ENCODE peak calls at places on chromosomes 5 and 9, in six cellular contexts. R is SK-N-SH, N is fibroblast of lung, M is nephron progenitor cell, C is mesothelial cell of epicardium, Q is cardiac fibroblast. D is an unnamed sample.

GRCh38 chr9:134169166-134169565 is 4.8 kb upstream of the RNU6ATAC start:
- DNase-seq in R (no peak), N (no peak), Q (no peak), C (no peak), M (no peak), D (no peak)

GRCh38 chr5:132496631-132497487 is 6.3 kb upstream of the IRF1 start:
- DNase-seq in R (peak), Q (peak), M (peak), N (peak), C (peak), D (peak)

GRCh38 chr5:60161340-60161934 is 267.9 kb upstream of the PDE4D start:
- DNase-seq in R (peak), C (no peak), M (no peak), N (peak), Q (peak), D (no peak)

GRCh38 chr5:76204191-76204590 is 121.0 kb downstream of the SV2C start:
- DNase-seq in Q (no peak), N (no peak), R (no peak), C (no peak), M (no peak), D (no peak)

GRCh38 chr9:89592963-89593775 is 11.6 kb upstream of the GADD45G start:
- DNase-seq in C (no peak), N (peak), M (peak), Q (no peak), R (no peak), D (no peak)

GRCh38 chr9:85973238-85973637 is 32.3 kb downstream of the NAA35 start:
- DNase-seq in M (no peak), R (no peak), N (no peak), Q (no peak), C (no peak), D (no peak)

GRCh38 chr5:135466178-135467050 is 14.3 kb upstream of the TIFAB start:
- DNase-seq in Q (peak), N (peak), C (peak), M (peak), R (peak), D (peak)

GRCh38 chr5:36494756-36495637 is 111.4 kb upstream of the SLC1A3 start:
- DNase-seq in Q (peak), C (peak), N (peak), R (no peak), M (no peak), D (no peak)

GRCh38 chr5:35963381-35963843 is 25.0 kb upstream of the CAPSL start:
- DNase-seq in N (no peak), M (peak), Q (peak), R (peak), C (no peak), D (no peak)

GRCh38 chr5:154370730-154371334 is 75.0 kb upstream of the SAP30L start:
- DNase-seq in N (peak), Q (no peak), C (no peak), R (no peak), M (no peak), D (no peak)

GRCh38 chr5:103114440-103114839 is 5.5 kb downstream of the GIN1 start:
- DNase-seq in N (peak), C (no peak), Q (no peak), R (no peak), M (no peak), D (no peak)

GRCh38 chr9:133246507-133247390 is 28.3 kb downstream of the ABO start:
- DNase-seq in N (no peak), C (no peak), M (no peak), Q (no peak), R (peak), D (no peak)

GRCh38 chr5:104179057-104179456 is 616.5 kb upstream of the NUDT12 start:
- DNase-seq in M (peak), C (no peak), N (peak), R (peak), Q (peak), D (no peak)

GRCh38 chr5:173969167-173970049 is 19.6 kb upstream of the C5orf47 start:
- DNase-seq in N (peak), M (no peak), Q (peak), R (no peak), C (no peak), D (no peak)

GRCh38 chr5:149618581-149619248 is 37.4 kb downstream of the ARHGEF37 start:
- DNase-seq in R (peak), N (peak), Q (peak), M (peak), C (no peak), D (no peak)

GRCh38 chr5:165138261-165138660 is 1632.8 kb downstream of the MAT2B start:
- DNase-seq in M (no peak), C (no peak), R (no peak), Q (no peak), N (peak), D (no peak)

GRCh38 chr5:134435525-134435924 is 23.8 kb upstream of the CDKN2AIPNL start:
- DNase-seq in C (no peak), Q (peak), R (no peak), N (peak), M (no peak), D (no peak)

GRCh38 chr5:68320094-68320986 is 104.8 kb downstream of the PIK3R1 start:
- DNase-seq in M (no peak), Q (no peak), N (no peak), R (no peak), C (no peak), D (no peak)

GRCh38 chr5:95794070-95794516 is 28.4 kb downstream of the GLRX start:
- DNase-seq in C (no peak), M (no peak), Q (peak), R (no peak), N (peak), D (no peak)

GRCh38 chr5:31452314-31452713 is 79.6 kb downstream of the DROSHA start:
- DNase-seq in C (no peak), M (no peak), N (no peak), Q (no peak), R (no peak), D (no peak)

GRCh38 chr5:89301572-89302025 is 418.6 kb upstream of the MEF2C start:
- DNase-seq in Q (no peak), R (no peak), N (no peak), M (no peak), C (no peak), D (no peak)

GRCh38 chr9:21835111-21835510 is 32.7 kb downstream of the MTAP start:
- DNase-seq in C (no peak), M (no peak), N (peak), Q (no peak), R (no peak), D (no peak)

GRCh38 chr5:31361234-31361633 is 167.7 kb downstream of the CDH6 start:
- DNase-seq in C (no peak), N (peak), R (peak), M (no peak), Q (peak), D (no peak)

GRCh38 chr9:133429216-133429613 is 7.0 kb downstream of the ADAMTS13 start:
- DNase-seq in R (no peak), Q (no peak), C (no peak), N (no peak), M (no peak), D (no peak)

GRCh38 chr9:36486454-36486932 is 86.2 kb upstream of the MELK start:
- DNase-seq in C (peak), R (no peak), Q (peak), N (peak), M (peak), D (peak)

GRCh38 chr9:133762488-133763271 is 24.5 kb upstream of the SARDH start:
- DNase-seq in C (peak), Q (no peak), N (no peak), R (no peak), M (no peak), D (no peak)

GRCh38 chr5:139806111-139806510 is 10.5 kb downstream of the PSD2 start:
- DNase-seq in R (no peak), N (no peak), M (no peak), C (no peak), Q (no peak), D (no peak)

GRCh38 chr5:82808960-82809359 is 268.2 kb downstream of the TMEM167A start:
- DNase-seq in M (no peak), Q (peak), C (no peak), N (no peak), R (no peak), D (no peak)

GRCh38 chr9:22363421-22363887 is 83.2 kb upstream of the DMRTA1 start:
- DNase-seq in C (no peak), N (no peak), R (no peak), M (no peak), Q (no peak), D (no peak)

GRCh38 chr5:169296456-169297220 is 4.3 kb downstream of the SLIT3 start:
- DNase-seq in M (no peak), Q (peak), R (no peak), C (no peak), N (peak), D (no peak)

GRCh38 chr9:116482740-116483139 is 204.4 kb upstream of the TRIM32 start:
- DNase-seq in M (no peak), C (peak), Q (no peak), R (no peak), N (peak), D (no peak)

DNA sequence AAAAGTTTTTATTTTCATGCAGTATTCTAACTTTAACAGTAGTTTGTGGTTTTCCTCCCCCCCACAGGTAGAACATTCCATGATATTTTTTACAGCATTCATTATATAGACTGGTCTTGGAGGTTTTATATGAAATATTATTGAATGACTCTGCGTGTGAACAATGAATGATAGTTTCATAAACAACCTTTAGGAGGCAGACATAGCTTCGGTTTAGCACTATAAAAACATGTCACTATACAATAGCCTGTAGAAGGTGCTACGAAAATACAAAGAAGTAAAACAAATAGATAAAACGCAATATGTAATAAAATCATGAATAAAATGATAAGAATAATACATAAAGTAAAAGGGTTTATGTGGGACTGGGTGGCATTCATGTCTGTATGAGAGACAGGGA is 8.5 kb downstream of the KLF4 start:
- DNase-seq in N (no peak), Q (peak), R (no peak), M (no peak), C (no peak), D (no peak)
- TF ChIP-seq CTCF in N (no peak), Q (peak), R (peak), M (no peak), C (no peak), D (no peak)

DNA sequence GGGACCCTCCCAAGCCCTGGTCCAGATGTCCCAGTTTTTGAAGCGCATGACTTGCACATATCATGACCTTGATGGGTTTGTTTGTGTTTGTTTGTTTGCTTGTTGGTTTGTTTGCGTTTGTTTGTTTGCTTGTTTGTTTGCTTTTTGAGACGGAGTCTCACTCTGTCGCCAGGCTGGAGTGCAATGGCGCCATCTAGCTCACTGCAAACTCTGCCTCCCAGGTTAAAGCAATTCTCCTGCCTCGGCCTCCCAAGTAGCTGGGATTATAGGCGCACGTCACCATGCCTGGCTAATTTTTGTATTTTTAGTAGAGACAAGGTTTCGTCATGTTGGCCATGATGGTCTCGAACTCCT is 13.0 kb upstream of the UBAC1 start:
- DNase-seq in N (no peak), C (no peak), M (no peak), Q (no peak), R (no peak), D (no peak)
- TF ChIP-seq CTCF in N (no peak), C (no peak), M (no peak), Q (no peak), R (no peak), D (no peak)

GRCh38 chr5:72486371-72486770 is 20.8 kb downstream of the ZNF366 start:
- DNase-seq in C (no peak), M (no peak), N (peak), R (no peak), Q (peak), D (no peak)

GRCh38 chr5:72482046-72482445 is 25.2 kb downstream of the ZNF366 start:
- DNase-seq in N (no peak), R (no peak), M (no peak), Q (no peak), C (no peak), D (no peak)

GRCh38 chr5:72487151-72487550 is 20.1 kb downstream of the ZNF366 start:
- DNase-seq in M (no peak), C (no peak), Q (no peak), N (no peak), R (no peak), D (no peak)

GRCh38 chr5:72480836-72481235 is 26.4 kb downstream of the ZNF366 start:
- DNase-seq in C (no peak), M (no peak), R (no peak), Q (no peak), N (no peak), D (no peak)

DNA sequence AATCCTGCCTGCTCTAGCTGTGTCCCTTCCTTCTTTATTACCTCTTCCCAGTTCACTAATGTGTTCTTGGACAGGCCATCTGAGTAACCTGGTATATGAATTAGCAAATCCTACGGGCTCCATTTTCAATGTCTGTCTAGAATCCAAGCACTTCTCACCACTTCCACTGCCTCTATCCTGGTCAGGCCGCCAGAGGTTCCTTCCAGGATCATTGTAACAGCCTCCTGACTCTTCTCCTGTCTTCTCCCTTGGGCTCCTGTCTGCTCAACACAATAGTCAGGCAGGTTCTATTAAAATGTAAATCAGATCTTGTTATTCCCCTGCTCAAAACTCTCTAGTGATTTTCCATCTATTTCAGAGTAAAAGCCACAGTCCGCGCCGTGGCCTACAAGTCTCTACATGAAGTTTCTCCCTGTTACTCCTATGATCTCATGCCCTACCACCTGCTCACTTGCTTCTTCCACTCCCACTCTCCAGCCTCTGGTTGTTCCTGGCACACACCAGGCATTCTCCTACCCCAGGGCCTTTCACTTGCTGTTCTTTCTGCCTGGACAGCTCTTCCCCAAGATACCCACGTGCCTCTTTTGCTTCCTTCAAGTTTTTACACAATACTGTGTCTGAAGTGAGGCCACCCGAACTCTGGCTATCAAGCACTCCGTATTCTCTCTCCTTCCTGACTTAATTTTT is 21.7 kb downstream of the ZNF366 start:
- DNase-seq in C (no peak), N (no peak), M (no peak), R (no peak), Q (no peak), D (no peak)
- TF ChIP-seq CTCF in C (no peak), N (no peak), M (no peak), R (no peak), Q (no peak), D (no peak)

GRCh38 chr9:70340572-70340971 is 73.9 kb downstream of the KLF9 start:
- DNase-seq in R (peak), C (no peak), N (peak), Q (peak), M (no peak), D (no peak)
- TF ChIP-seq CTCF in R (peak), C (peak), N (no peak), Q (peak), M (peak), D (peak)

DNA sequence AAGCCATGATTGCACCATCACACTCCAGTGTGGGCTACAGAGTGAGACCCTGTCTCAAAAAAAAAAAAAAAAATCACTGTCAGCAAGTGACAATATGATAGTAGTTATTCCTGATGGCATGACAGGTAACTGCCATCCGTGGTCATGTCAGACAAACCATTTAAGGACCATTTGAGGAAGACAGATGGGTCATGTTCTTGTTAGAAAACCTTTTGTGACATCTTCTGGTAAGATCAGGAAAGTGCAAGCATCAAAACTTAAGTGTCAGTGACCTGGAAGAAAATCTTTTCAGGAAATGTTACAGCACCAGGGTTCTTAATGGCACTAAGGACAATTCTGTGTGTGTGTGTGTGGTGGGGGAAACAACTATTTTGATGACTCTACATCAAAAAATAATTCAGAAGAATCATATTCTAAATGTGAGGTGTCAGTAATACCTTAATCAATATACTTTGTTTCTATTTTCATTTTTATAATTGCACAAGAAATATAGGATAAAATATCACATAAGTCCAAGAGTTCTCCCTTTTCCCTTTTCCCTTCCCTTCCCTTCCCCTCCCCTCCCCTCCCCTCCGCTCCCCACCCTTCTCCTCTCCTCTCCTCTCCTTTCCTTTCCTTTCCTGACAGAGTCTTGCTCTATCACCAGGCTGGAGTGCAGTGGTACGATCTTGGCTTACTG is 17.8 kb downstream of the SLC38A9 start:
- DNase-seq in M (no peak), C (no peak), Q (peak), R (peak), N (peak), D (no peak)
- TF ChIP-seq CTCF in M (peak), C (no peak), Q (peak), R (peak), N (peak), D (no peak)

GRCh38 chr9:38392235-38393127 is at the start of gene ALDH1B1:
- DNase-seq in N (peak), Q (peak), R (peak), M (peak), C (peak), D (peak)

GRCh38 chr9:38391278-38392118 is 1.0 kb upstream of the ALDH1B1 start:
- DNase-seq in Q (no peak), M (no peak), C (no peak), R (no peak), N (no peak), D (no peak)

GRCh38 chr9:38394419-38394818 is 1.9 kb downstream of the ALDH1B1 start:
- DNase-seq in N (no peak), C (no peak), Q (no peak), R (no peak), M (no peak), D (no peak)

GRCh38 chr9:38390851-38391250 is 1.7 kb upstream of the ALDH1B1 start:
- DNase-seq in Q (no peak), C (no peak), R (no peak), N (no peak), M (no peak), D (no peak)

DNA sequence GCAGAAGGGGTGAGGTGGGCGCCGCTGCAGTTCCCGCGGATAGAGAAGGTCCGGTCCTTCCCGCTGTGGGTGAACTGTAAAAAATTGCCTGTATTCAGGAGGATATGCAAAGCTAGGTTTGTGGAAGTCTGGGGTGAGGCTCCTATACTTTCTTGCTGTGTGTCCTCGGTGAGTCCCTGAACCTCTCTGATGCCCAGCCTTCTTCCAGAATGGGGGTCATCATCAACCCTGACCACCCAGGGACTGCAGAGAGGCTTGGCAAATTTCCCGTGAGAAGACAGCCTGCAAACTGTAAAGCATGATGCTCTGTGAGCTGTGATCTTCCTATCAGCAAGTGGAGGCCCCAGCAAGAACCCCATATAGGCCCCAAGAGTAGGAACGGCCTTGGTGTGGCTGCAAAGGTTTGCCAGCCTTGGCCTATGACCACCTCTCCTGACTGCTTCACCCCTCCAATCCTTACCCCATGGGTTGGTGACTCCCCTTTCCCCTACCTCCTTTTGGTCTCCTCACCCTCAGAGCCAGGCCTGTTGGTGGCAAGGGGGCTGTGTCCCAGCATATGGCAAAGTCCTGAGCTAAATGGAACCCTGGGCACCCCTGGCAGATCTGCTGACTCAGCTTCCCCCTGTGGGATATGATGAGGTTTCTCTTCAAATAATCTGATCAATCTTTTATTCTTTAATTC is 767 bp downstream of the ALDH1B1 start:
- DNase-seq in R (peak), N (no peak), Q (peak), M (no peak), C (no peak), D (no peak)
- TF ChIP-seq CTCF in R (no peak), N (no peak), Q (no peak), M (no peak), C (no peak), D (no peak)

D was measured in natural killer cell.